ENCODE peak calls at places on chromosome 20, in six cellular contexts. W is cardiac muscle cell, H is left ventricle myocardium inferior, V is AG10803, N is GM12865, S is psoas muscle. T is an unnamed sample.

GRCh38 chr20:7237251-7237650 is 469.8 kb downstream of the BMP2 start:
- DNase-seq in H (no peak), V (no peak), S (no peak), W (no peak), N (no peak), T (no peak)

GRCh38 chr20:46939031-46939430 is 44.4 kb downstream of the EYA2 start:
- DNase-seq in N (peak), W (no peak), H (no peak), V (no peak), S (no peak), T (no peak)

GRCh38 chr20:60006261-60006660 is 48.0 kb downstream of the CDH26 start:
- DNase-seq in H (no peak), N (no peak), S (no peak), V (no peak), W (no peak), T (no peak)

GRCh38 chr20:20211274-20211987 is 156.5 kb upstream of the INSM1 start:
- DNase-seq in S (no peak), W (no peak), N (no peak), H (no peak), V (peak), T (no peak)

GRCh38 chr20:58656825-58657224 is 5.7 kb downstream of the STX16 start:
- DNase-seq in N (no peak), W (no peak), S (no peak), V (no peak), H (no peak), T (no peak)

GRCh38 chr20:52749020-52749419 is 223.1 kb upstream of the TSHZ2 start:
- DNase-seq in S (no peak), V (peak), N (no peak), W (peak), H (no peak), T (no peak)

GRCh38 chr20:53346266-53346665 is 247.4 kb downstream of the ZNF217 start:
- DNase-seq in H (no peak), S (no peak), W (no peak), V (no peak), N (no peak), T (no peak)

GRCh38 chr20:23260181-23260840 is 90.3 kb upstream of the NXT1 start:
- DNase-seq in H (no peak), W (no peak), S (no peak), N (no peak), V (no peak), T (no peak)

GRCh38 chr20:35264755-35265154 is 13.2 kb downstream of the MMP24OS start:
- DNase-seq in H (no peak), W (no peak), N (no peak), V (no peak), S (no peak), T (peak)

GRCh38 chr20:55160022-55160421 is 684.6 kb downstream of the DOK5 start:
- DNase-seq in S (no peak), W (no peak), N (no peak), H (no peak), V (peak), T (peak)

GRCh38 chr20:58890454-58891075 is 38.0 kb downstream of the GNAS start:
- DNase-seq in N (peak), W (peak), S (peak), H (peak), V (peak), T (peak)

GRCh38 chr20:59431014-59431413 is 130.6 kb downstream of the EDN3 start:
- DNase-seq in W (no peak), S (no peak), N (no peak), V (no peak), H (no peak), T (no peak)

GRCh38 chr20:62805711-62806382 is 1.2 kb downstream of the OGFR start:
- DNase-seq in S (peak), H (no peak), N (no peak), V (no peak), W (no peak), T (peak)

GRCh38 chr20:22617160-22617559 is 32.8 kb upstream of the FOXA2 start:
- DNase-seq in W (peak), H (no peak), V (no peak), S (no peak), N (no peak), T (no peak)

GRCh38 chr20:5073154-5074049 is 46.4 kb downstream of the PCNA start:
- DNase-seq in S (peak), V (peak), N (no peak), W (peak), H (peak), T (peak)

GRCh38 chr20:51346686-51347485 is 195.6 kb downstream of the NFATC2 start:
- DNase-seq in H (no peak), N (no peak), V (peak), S (no peak), W (no peak), T (peak)

GRCh38 chr20:17654649-17655285 is 27.3 kb downstream of the RRBP1 start:
- DNase-seq in N (no peak), H (no peak), W (peak), S (peak), V (no peak), T (peak)

GRCh38 chr20:36645998-36646397 is at the start of gene SLA2:
- DNase-seq in S (no peak), V (no peak), W (no peak), H (no peak), N (peak), T (no peak)

GRCh38 chr20:8518878-8519277 is 386.8 kb downstream of the PLCB1 start:
- DNase-seq in W (no peak), V (no peak), H (no peak), S (no peak), N (no peak), T (no peak)

GRCh38 chr20:8523684-8524083 is 391.6 kb downstream of the PLCB1 start:
- DNase-seq in S (no peak), W (peak), V (peak), H (no peak), N (no peak), T (peak)

GRCh38 chr20:8515810-8516435 is 383.9 kb downstream of the PLCB1 start:
- DNase-seq in W (peak), V (no peak), S (no peak), H (no peak), N (no peak), T (no peak)

GRCh38 chr20:8522191-8522590 is 390.1 kb downstream of the PLCB1 start:
- DNase-seq in S (no peak), W (no peak), N (no peak), H (no peak), V (no peak), T (no peak)

DNA sequence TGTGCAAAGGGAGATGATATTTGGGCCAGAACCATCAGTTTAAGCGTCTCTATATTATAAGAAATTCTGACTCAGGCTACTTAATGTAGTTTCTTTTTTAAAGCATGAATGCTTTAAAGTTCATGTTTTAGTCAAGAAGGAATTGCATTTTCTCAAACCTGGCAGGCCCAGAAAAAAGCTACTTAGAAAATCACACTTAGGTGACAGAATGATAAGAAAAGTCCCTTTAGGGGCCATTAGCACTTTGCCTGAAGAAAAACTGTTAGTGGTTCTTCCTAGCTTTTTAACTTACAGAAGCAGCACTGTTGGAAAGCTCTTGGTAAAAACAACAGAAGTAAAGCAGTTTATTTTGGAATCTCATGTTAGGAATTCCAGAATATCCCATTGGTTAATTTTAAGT is 387.8 kb downstream of the PLCB1 start:
- DNase-seq in S (no peak), W (no peak), N (peak), V (no peak), H (no peak), T (no peak)
- H3K4me3 ChIP-seq in S (no peak), W (no peak), N (no peak), V (no peak), H (no peak), T (no peak)

GRCh38 chr20:15699431-15700146 is 873.7 kb downstream of the KIF16B start:
- DNase-seq in V (no peak), W (no peak), S (no peak), N (no peak), H (no peak), T (no peak)
- TF ChIP-seq CTCF in V (no peak), W (no peak), S (no peak), N (no peak), H (no peak), T (no peak)

GRCh38 chr20:38932457-38933120 is 6.4 kb downstream of the FAM83D start:
- DNase-seq in N (no peak), S (no peak), W (peak), V (peak), H (no peak), T (peak)
- H3K4me3 ChIP-seq in N (no peak), S (no peak), W (no peak), V (no peak), H (no peak), T (peak)

DNA sequence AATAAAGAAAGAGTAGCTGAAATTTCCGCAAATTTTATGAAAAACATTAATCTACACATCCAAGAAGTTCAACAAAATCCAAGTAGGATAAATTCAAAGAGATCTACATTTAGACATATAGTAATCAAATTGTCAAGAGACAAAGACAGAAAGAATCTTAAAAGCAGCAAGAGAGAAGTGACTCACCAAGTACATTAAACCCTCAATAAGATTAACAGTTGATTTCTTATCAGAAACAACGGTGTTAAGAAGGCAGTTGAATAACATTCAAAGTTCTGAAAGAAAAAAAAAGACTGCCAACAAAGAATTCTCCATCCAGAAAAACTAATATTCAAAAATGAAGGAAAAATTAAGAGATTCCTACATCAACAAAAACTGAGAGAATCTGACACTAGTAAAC is 19.2 kb downstream of the BPIFA1 start:
- DNase-seq in S (no peak), V (no peak), N (no peak), W (no peak), H (no peak), T (no peak)
- TF ChIP-seq CTCF in S (no peak), V (no peak), N (no peak), W (no peak), H (no peak), T (no peak)

GRCh38 chr20:49985157-49985556 is 2.4 kb downstream of the SNAI1 start:
- DNase-seq in V (no peak), W (no peak), H (no peak), N (no peak), S (no peak), T (no peak)

GRCh38 chr20:49982346-49983122 is at the start of gene SNAI1:
- DNase-seq in S (peak), W (peak), N (peak), H (peak), V (peak), T (peak)

GRCh38 chr20:49984426-49985153 is 1.8 kb downstream of the SNAI1 start:
- DNase-seq in V (no peak), W (no peak), H (no peak), S (no peak), N (no peak), T (no peak)

GRCh38 chr20:49983123-49983847 is 505 bp downstream of the SNAI1 start:
- DNase-seq in W (no peak), H (no peak), S (no peak), V (no peak), N (no peak), T (no peak)

GRCh38 chr20:49983848-49984408 is 1.1 kb downstream of the SNAI1 start:
- DNase-seq in W (peak), N (no peak), V (peak), S (no peak), H (peak), T (no peak)
- H3K4me3 ChIP-seq in W (peak), N (no peak), V (peak), S (peak), H (peak), T (peak)

GRCh38 chr20:56843817-56844216 is 214.7 kb downstream of the TFAP2C start:
- DNase-seq in H (no peak), N (no peak), V (no peak), S (no peak), W (no peak), T (peak)
- TF ChIP-seq CTCF in H (no peak), N (no peak), V (no peak), S (no peak), W (no peak), T (peak)

GRCh38 chr20:3156811-3157619 is 2.6 kb downstream of the FASTKD5 start:
- DNase-seq in H (no peak), V (no peak), S (no peak), N (peak), W (peak), T (no peak)

GRCh38 chr20:3158968-3159431 is 665 bp downstream of the FASTKD5 start:
- DNase-seq in S (no peak), V (peak), H (no peak), W (peak), N (peak), T (peak)

GRCh38 chr20:3161316-3162079 is 1.8 kb upstream of the FASTKD5 start:
- DNase-seq in V (no peak), N (no peak), S (no peak), W (no peak), H (no peak), T (no peak)

GRCh38 chr20:3160418-3160817 is 753 bp upstream of the FASTKD5 start:
- DNase-seq in N (no peak), V (no peak), W (no peak), S (no peak), H (no peak), T (no peak)

DNA sequence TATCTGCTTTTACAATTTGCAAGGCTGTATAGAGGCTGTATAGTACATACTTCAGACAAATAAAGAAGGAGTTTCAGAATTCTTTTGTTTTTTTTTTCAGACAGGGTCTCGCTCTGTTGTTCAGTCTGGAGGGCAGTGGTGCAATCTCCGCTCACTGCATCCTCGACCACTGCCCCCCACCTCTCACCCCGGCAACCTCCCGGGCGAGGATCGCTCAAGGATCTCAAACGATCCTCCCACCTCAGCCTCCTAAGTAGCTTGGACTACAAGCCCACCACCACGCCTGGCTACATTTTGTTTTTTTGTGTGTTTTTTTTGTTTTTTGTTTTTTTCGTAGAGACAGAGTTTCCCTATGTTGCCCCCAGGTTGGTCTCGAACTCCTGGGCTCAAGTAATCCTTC is 1.8 kb downstream of the FASTKD5 start:
- DNase-seq in W (no peak), H (no peak), V (no peak), N (no peak), S (no peak), T (no peak)
- H3K4me3 ChIP-seq in W (peak), H (peak), V (peak), N (peak), S (peak), T (peak)

GRCh38 chr20:1998193-1998520 is 4.3 kb upstream of the PDYN start:
- DNase-seq in N (no peak), H (no peak), S (no peak), V (no peak), W (no peak), T (no peak)
- TF ChIP-seq CTCF in N (no peak), H (no peak), S (no peak), V (no peak), W (no peak), T (no peak)

DNA sequence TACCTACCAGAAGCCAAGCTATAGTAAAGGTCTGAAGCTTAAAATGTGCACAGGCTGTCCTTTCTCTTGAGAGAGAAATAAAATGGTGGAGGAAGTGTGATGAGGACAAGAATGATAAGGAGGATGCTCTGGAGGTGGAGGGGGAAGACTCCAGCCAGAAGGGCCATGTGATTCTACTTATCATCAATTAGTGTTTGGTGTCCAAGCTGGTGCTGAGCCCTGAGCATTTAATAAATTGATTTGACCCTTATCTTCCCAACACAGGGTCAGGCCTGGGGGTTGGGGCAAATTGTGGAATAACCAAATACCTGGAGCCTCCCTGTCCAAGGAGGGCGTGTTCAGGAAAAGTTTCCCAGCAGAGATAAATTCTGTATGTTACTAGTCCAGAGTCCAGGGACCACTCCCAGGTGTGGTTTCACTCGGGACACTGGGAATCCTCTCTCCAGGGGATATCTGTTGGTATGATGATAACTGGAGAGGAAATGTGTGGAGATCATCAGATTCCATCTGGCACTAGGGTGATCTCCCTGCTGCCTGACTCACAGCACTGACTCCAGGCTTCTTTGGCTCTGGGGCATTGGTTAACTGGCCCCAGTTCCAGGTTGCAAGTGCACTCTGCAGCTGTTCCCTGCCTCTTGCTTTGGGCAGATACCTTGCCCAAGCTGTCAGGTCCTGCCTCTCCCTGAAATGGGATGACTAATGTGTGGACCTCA is 3.8 kb upstream of the MYBL2 start:
- DNase-seq in W (no peak), V (peak), N (no peak), H (no peak), S (no peak), T (no peak)
- H3K4me3 ChIP-seq in W (no peak), V (no peak), N (no peak), H (no peak), S (no peak), T (no peak)

T was measured in fibroblast of villous mesenchyme.